ENCODE peak calls at places on chromosomes 12 and 14, in four cellular contexts. E is GM23338, M is prostate gland, T is HL-60. N is an unnamed sample.

GRCh38 chr14:87149583-87150354 is 843.2 kb downstream of the GALC start:
- DNase-seq in M (no peak), T (no peak), E (peak), N (no peak)

GRCh38 chr12:79531547-79531946 is 159.2 kb downstream of the PAWR start:
- DNase-seq in E (no peak), T (no peak), M (no peak), N (no peak)

GRCh38 chr12:124833693-124834122 is 30.0 kb downstream of the SCARB1 start:
- DNase-seq in T (no peak), E (peak), M (no peak), N (no peak)

GRCh38 chr12:32926963-32927362 is 30.4 kb upstream of the PKP2 start:
- DNase-seq in E (no peak), M (no peak), T (no peak), N (no peak)

GRCh38 chr12:70787612-70788011 is 132.9 kb downstream of the PTPRR start:
- DNase-seq in E (no peak), T (no peak), M (no peak), N (no peak)

GRCh38 chr14:67395876-67396189 is 16.1 kb downstream of the PLEK2 start:
- DNase-seq in T (no peak), E (no peak), M (no peak), N (no peak)

GRCh38 chr12:98402081-98402480 is 113.3 kb upstream of the TMPO start:
- DNase-seq in M (no peak), E (no peak), T (no peak), N (no peak)

GRCh38 chr12:46459881-46460545 is 87.4 kb upstream of the SLC38A2 start:
- DNase-seq in M (no peak), T (peak), E (no peak), N (no peak)

GRCh38 chr14:103104389-103104653 is 9.8 kb downstream of the EXOC3L4 start:
- DNase-seq in T (no peak), M (no peak), E (no peak), N (no peak)

GRCh38 chr14:77549451-77549850 is 50.8 kb upstream of the ISM2 start:
- DNase-seq in M (no peak), T (no peak), E (no peak), N (no peak)

GRCh38 chr14:22561661-22562579 is 27.1 kb downstream of the DAD1 start:
- DNase-seq in M (no peak), E (no peak), T (peak), N (no peak)

GRCh38 chr12:132766380-132767085 is 4.9 kb upstream of the ANKLE2 start:
- DNase-seq in T (peak), M (no peak), E (no peak), N (peak)

GRCh38 chr14:21308479-21309237 is 28.8 kb downstream of the RPGRIP1 start:
- DNase-seq in M (peak), T (peak), E (peak), N (peak)

GRCh38 chr12:64064706-64065105 is 157.4 kb downstream of the KICS2 start:
- DNase-seq in M (no peak), E (no peak), T (no peak), N (no peak)

GRCh38 chr12:40942326-40942725 is 245.8 kb upstream of the PDZRN4 start:
- DNase-seq in M (no peak), E (peak), T (no peak), N (no peak)

GRCh38 chr12:68559984-68560822 is 50.5 kb upstream of the RAP1B start:
- DNase-seq in T (peak), M (no peak), E (peak), N (no peak)

GRCh38 chr12:95214466-95214865 is 2.8 kb downstream of the FGD6 start:
- DNase-seq in T (no peak), M (no peak), E (no peak), N (no peak)

GRCh38 chr12:98985156-98985555 is 340.1 kb downstream of the APAF1 start:
- DNase-seq in M (no peak), E (no peak), T (no peak), N (no peak)

GRCh38 chr14:40115583-40115982 is 683.4 kb upstream of the FBXO33 start:
- DNase-seq in T (no peak), E (no peak), M (no peak), N (no peak)

GRCh38 chr12:24921251-24922038 is 27.5 kb downstream of the BCAT1 start:
- DNase-seq in E (no peak), M (no peak), T (no peak), N (no peak)

GRCh38 chr12:75665216-75665615 is 153.8 kb upstream of the KRR1 start:
- DNase-seq in M (no peak), E (no peak), T (no peak), N (no peak)

GRCh38 chr12:91574391-91574790 is 391.8 kb upstream of the DCN start:
- DNase-seq in E (no peak), T (no peak), M (no peak), N (no peak)

GRCh38 chr12:126747530-126748149 is 1519.3 kb upstream of the TMEM132C start:
- DNase-seq in E (peak), M (no peak), T (peak), N (peak)

GRCh38 chr12:3117628-3118027 is 40.4 kb downstream of the TSPAN9 start:
- DNase-seq in M (no peak), T (no peak), E (no peak), N (no peak)

GRCh38 chr14:102341566-102341965 is 21.1 kb downstream of the CINP start:
- DNase-seq in E (no peak), M (no peak), T (no peak), N (no peak)

GRCh38 chr14:100775351-100775830 is 48.7 kb downstream of the DLK1 start:
- DNase-seq in M (no peak), T (no peak), E (no peak), N (peak)

GRCh38 chr12:130775953-130776856 is 60.1 kb upstream of the RIMBP2 start:
- DNase-seq in M (no peak), E (peak), T (no peak), N (no peak)

GRCh38 chr12:1842905-1843640 is 22.7 kb downstream of the LRTM2 start:
- DNase-seq in T (no peak), M (no peak), E (no peak), N (no peak)

GRCh38 chr12:130568041-130568440 is 148.1 kb downstream of the RIMBP2 start:
- DNase-seq in E (no peak), T (no peak), M (no peak), N (no peak)

GRCh38 chr12:76876696-76877229 is 2.1 kb downstream of the CSRP2 start:
- DNase-seq in M (no peak), E (no peak), T (no peak), N (no peak)

GRCh38 chr14:50882932-50883826 is 11.3 kb downstream of the ABHD12B start:
- DNase-seq in E (no peak), T (no peak), M (peak), N (no peak)

GRCh38 chr12:97960741-97961608 is 498.4 kb downstream of the RMST start:
- DNase-seq in E (peak), T (peak), M (peak), N (no peak)

GRCh38 chr14:55578511-55578910 is 1.5 kb upstream of the KTN1 start:
- DNase-seq in M (no peak), T (no peak), E (no peak), N (no peak)

GRCh38 chr12:122841544-122842321 is 6.5 kb downstream of the HIP1R start:
- DNase-seq in M (no peak), T (no peak), E (peak), N (no peak)

GRCh38 chr12:123973552-123974341 is 732 bp downstream of the ZNF664 start:
- DNase-seq in M (peak), T (no peak), E (peak), N (peak)

GRCh38 chr14:64550539-64551333 is 975 bp downstream of the PPP1R36 start:
- DNase-seq in M (no peak), T (no peak), E (no peak), N (no peak)

DNA sequence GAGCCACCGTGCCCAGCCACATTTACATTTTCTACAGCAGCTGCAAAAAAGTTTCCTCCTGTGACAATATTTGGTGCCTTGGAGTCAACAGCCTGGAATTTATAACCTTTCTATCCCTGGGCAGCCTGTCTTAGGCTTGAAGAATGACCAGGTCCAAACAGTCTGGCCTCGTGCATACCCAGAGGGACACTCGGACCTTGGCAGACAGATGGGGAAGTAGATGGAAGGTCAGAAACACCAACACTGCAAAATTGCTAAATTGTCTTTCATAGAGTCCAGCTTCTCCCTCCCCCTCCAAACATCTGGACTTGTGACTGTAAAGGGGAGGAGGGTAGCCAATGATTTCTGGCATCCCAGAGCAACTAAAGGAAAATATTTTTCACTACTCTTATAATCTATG is 79.1 kb downstream of the FOXN3 start:
- DNase-seq in T (no peak), M (no peak), E (no peak), N (no peak)
- H3K27ac ChIP-seq in T (no peak), M (no peak), E (peak), N (no peak)

GRCh38 chr14:24964048-24964447 is 85.9 kb downstream of the STXBP6 start:
- DNase-seq in M (no peak), T (no peak), E (no peak), N (no peak)

GRCh38 chr14:24965578-24965933 is 84.4 kb downstream of the STXBP6 start:
- DNase-seq in E (no peak), M (no peak), T (no peak), N (no peak)

GRCh38 chr14:24960816-24961215 is 89.1 kb downstream of the STXBP6 start:
- DNase-seq in E (no peak), T (no peak), M (no peak), N (no peak)

GRCh38 chr14:24971255-24971654 is 78.7 kb downstream of the STXBP6 start:
- DNase-seq in M (no peak), T (no peak), E (no peak), N (no peak)

GRCh38 chr14:24965934-24966593 is 83.9 kb downstream of the STXBP6 start:
- DNase-seq in T (no peak), M (peak), E (no peak), N (no peak)
- TF ChIP-seq POLR2AphosphoS5 in T (no peak), M (peak), E (no peak), N (no peak)

GRCh38 chr14:52741865-52742264 is 11.9 kb downstream of the STYX start:
- DNase-seq in M (no peak), T (no peak), E (no peak), N (no peak)

GRCh38 chr14:52733824-52734223 is 3.9 kb downstream of the STYX start:
- DNase-seq in E (no peak), M (no peak), T (no peak), N (no peak)

GRCh38 chr14:52740751-52741150 is 10.8 kb downstream of the STYX start:
- DNase-seq in M (no peak), T (no peak), E (no peak), N (no peak)

GRCh38 chr14:52735921-52736489 is 6.0 kb downstream of the STYX start:
- DNase-seq in E (peak), M (no peak), T (no peak), N (no peak)

DNA sequence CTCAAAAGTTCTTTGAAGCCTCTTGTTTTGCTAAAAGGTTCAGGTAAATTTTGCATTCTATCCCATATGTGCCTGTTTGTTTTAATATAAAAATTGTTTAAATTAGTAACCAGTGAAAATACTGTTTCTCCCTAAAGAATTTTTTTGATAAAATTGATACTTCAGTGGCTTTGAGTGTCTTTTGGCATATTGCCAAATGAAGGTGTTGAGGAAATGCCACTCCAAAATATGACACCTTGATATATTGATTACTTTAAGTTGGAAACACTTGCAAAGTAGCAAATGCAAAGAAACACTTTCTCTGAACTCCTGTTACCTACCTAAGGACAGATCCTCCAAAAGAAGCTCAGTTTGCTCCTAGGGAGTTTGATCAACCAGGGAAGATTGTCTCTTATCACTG is 8.4 kb downstream of the STYX start:
- DNase-seq in M (no peak), E (no peak), T (no peak), N (no peak)
- TF ChIP-seq CTCF in M (no peak), E (no peak), T (no peak), N (no peak)

GRCh38 chr14:72924332-72924731 is 1.9 kb upstream of the DCAF4 start:
- DNase-seq in M (no peak), E (no peak), T (no peak), N (no peak)
- H3K27ac ChIP-seq in M (no peak), E (no peak), T (no peak), N (no peak)

GRCh38 chr12:93167841-93168492 is 209.8 kb upstream of the NUDT4 start:
- DNase-seq in T (no peak), M (peak), E (peak), N (no peak)
- TF ChIP-seq POLR2AphosphoS5 in T (no peak), M (peak), E (no peak), N (no peak)

GRCh38 chr12:128969480-128970055 is 116.3 kb downstream of the GLT1D1 start:
- DNase-seq in E (peak), M (no peak), T (peak), N (no peak)
- TF ChIP-seq CTCF in E (peak), M (peak), T (peak), N (peak)

GRCh38 chr12:50276068-50276467 is 7.3 kb downstream of the LIMA1 start:
- DNase-seq in T (no peak), E (no peak), M (no peak), N (no peak)

GRCh38 chr12:50271724-50272247 is 11.5 kb downstream of the LIMA1 start:
- DNase-seq in E (no peak), T (no peak), M (no peak), N (no peak)

GRCh38 chr12:50276912-50277671 is 6.2 kb downstream of the LIMA1 start:
- DNase-seq in T (no peak), M (no peak), E (peak), N (no peak)

DNA sequence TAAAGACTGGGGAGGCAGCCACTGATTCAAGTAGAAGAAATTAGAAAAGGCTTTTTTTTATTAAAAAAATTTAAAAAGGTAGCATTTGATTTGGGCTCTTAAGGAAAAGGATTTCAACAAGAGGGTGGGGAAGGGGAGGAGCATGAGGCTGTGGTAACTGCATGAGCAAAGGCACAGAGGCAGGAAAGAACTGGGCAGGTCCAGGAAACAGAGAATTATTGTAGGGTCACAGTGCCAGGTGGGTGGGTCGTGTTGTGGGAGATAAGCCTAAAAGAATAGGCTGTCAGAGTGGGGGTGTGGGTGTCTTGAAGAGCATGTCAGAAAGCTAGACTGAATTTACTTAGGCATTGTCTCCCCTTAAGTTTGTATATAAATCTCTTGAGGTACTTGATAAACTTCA is 7.8 kb downstream of the LIMA1 start:
- DNase-seq in M (no peak), T (no peak), E (no peak), N (no peak)
- H3K27ac ChIP-seq in M (peak), T (no peak), E (no peak), N (no peak)

GRCh38 chr12:42729532-42729895 is 140.0 kb upstream of the PRICKLE1 start:
- DNase-seq in M (peak), T (no peak), E (no peak), N (no peak)

GRCh38 chr12:42732908-42733411 is 143.4 kb upstream of the PRICKLE1 start:
- DNase-seq in E (no peak), M (no peak), T (no peak), N (no peak)

GRCh38 chr12:42728770-42729531 is 139.4 kb upstream of the PRICKLE1 start:
- DNase-seq in E (no peak), M (no peak), T (no peak), N (no peak)

GRCh38 chr12:42728287-42728686 is 138.7 kb upstream of the PRICKLE1 start:
- DNase-seq in T (no peak), M (no peak), E (no peak), N (no peak)

GRCh38 chr12:42730286-42730685 is 140.7 kb upstream of the PRICKLE1 start:
- DNase-seq in E (no peak), T (no peak), M (no peak), N (no peak)
- TF ChIP-seq POLR2AphosphoS5 in E (no peak), T (no peak), M (no peak), N (no peak)

GRCh38 chr12:115944851-115945496 is 332.5 kb downstream of the MED13L start:
- DNase-seq in E (no peak), T (no peak), M (no peak), N (no peak)

GRCh38 chr12:115946092-115946491 is 331.4 kb downstream of the MED13L start:
- DNase-seq in E (no peak), T (no peak), M (no peak), N (no peak)

GRCh38 chr12:115949675-115950074 is 327.8 kb downstream of the MED13L start:
- DNase-seq in M (no peak), T (no peak), E (no peak), N (no peak)

GRCh38 chr12:115946867-115947695 is 330.4 kb downstream of the MED13L start:
- DNase-seq in M (no peak), E (peak), T (no peak), N (no peak)

GRCh38 chr12:115947696-115948062 is 329.8 kb downstream of the MED13L start:
- DNase-seq in E (no peak), M (no peak), T (no peak), N (no peak)
- TF ChIP-seq CTCF in E (peak), M (no peak), T (no peak), N (no peak)